ENCODE peak calls at places on chromosome 16, in six cellular contexts. R is CD4-positive, CD25-positive, alpha-beta regulatory T cell; G is body of pancreas; T is psoas muscle; F is left ventricle myocardium inferior; P is Peyer's patch. M is an unnamed sample.

GRCh38 chr16:89442990-89443726 is 47.2 kb downstream of the ANKRD11 start:
- DNase-seq in T (peak; percentile 76), P (no peak), R (no peak), F (no peak), G (peak; percentile 63), M (peak; percentile 82)

GRCh38 chr16:19809693-19810092 is 75.0 kb downstream of the GPRC5B start:
- DNase-seq in T (no peak), F (no peak), G (no peak), R (no peak), P (no peak), M (no peak)

GRCh38 chr16:27824786-27825185 is 238.7 kb downstream of the GSG1L start:
- DNase-seq in G (no peak), T (no peak), P (no peak), R (no peak), F (no peak), M (no peak)

GRCh38 chr16:55489956-55490265 is 10.9 kb downstream of the MMP2 start:
- DNase-seq in F (no peak), G (no peak), R (no peak), T (no peak), P (no peak), M (no peak)

GRCh38 chr16:87086575-87086974 is 230.6 kb downstream of the C16orf95 start:
- DNase-seq in T (no peak), F (no peak), R (no peak), G (no peak), P (no peak), M (no peak)

GRCh38 chr16:46929378-46930332 is 43.8 kb downstream of the DNAJA2 start:
- DNase-seq in R (peak; percentile 47), G (peak; percentile 67), P (peak; percentile 61), T (peak; percentile 88), F (peak; percentile 56), M (peak; percentile 75)

GRCh38 chr16:68995011-68995504 is 110.4 kb upstream of the HAS3 start:
- DNase-seq in F (no peak), G (peak; percentile 33), R (no peak), P (no peak), T (no peak), M (no peak)

GRCh38 chr16:19304670-19305240 is 19.2 kb downstream of the CLEC19A start:
- DNase-seq in G (peak; percentile 4), T (no peak), P (no peak), R (no peak), F (no peak), M (no peak)

GRCh38 chr16:31105677-31106213 is 2.4 kb upstream of the BCKDK start:
- DNase-seq in F (peak; percentile 91), G (peak; percentile 94), R (peak; percentile 69), T (peak; percentile 96), P (peak; percentile 83), M (peak; percentile 91)

GRCh38 chr16:67230809-67231660 is 4.1 kb downstream of the TMEM208 start:
- DNase-seq in G (no peak), T (peak; percentile 61), P (no peak), R (no peak), F (no peak), M (no peak)

GRCh38 chr16:57938936-57939871 is 31.7 kb downstream of the CNGB1 start:
- DNase-seq in G (peak; percentile 27), T (peak; percentile 67), R (no peak), F (peak; percentile 80), P (no peak), M (peak; percentile 72)

GRCh38 chr16:88264641-88265285 is 118.0 kb upstream of the ZNF469 start:
- DNase-seq in G (peak; percentile 93), T (peak; percentile 98), F (peak; percentile 93), R (no peak), P (peak; percentile 54), M (peak; percentile 95)

GRCh38 chr16:56672761-56673536 is 3.3 kb downstream of the MT1H start:
- DNase-seq in F (no peak), P (no peak), R (no peak), G (no peak), T (no peak), M (no peak)

DNA sequence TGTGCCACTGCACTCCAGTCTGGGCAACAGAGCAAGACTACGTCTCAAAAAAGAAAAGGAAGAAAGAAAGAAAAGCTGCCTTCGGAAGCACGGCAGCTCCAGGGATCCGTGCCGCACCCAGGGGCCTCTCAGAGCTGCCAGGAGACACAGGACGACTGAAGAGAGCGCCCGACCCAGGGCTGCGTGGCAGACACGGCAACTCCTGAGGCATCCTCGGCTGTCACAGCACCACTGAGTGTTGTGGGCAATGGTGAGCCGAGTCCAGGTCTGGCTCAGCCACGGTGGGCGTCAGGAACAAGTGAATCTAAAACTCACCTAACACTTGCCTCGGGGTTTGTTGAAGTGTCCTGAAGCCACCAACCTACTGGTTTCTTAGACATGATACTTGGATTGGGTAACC is 28.8 kb downstream of the PDIA2 start:
- DNase-seq in F (no peak), R (no peak), P (no peak), G (no peak), T (no peak), M (no peak)
- H3K27me3 ChIP-seq in F (no peaks in the 10 kb centered on the region), R (no peaks in the 10 kb centered on the region), P (no peaks in the 10 kb centered on the region), G (no peaks in the 10 kb centered on the region), T (no peaks in the 10 kb centered on the region), M (no peaks in the 10 kb centered on the region)

GRCh38 chr16:23155445-23156049 is 6.3 kb upstream of the USP31 start:
- DNase-seq in P (no peak), R (no peak), F (no peak), G (peak; percentile 51), T (no peak), M (no peak)

GRCh38 chr16:23158114-23158513 is 8.9 kb upstream of the USP31 start:
- DNase-seq in F (no peak), P (no peak), T (no peak), R (no peak), G (no peak), M (no peak)

GRCh38 chr16:23156946-23157460 is 7.8 kb upstream of the USP31 start:
- DNase-seq in R (no peak), F (no peak), T (no peak), G (no peak), P (no peak), M (no peak)

GRCh38 chr16:23152386-23153178 is 3.3 kb upstream of the USP31 start:
- DNase-seq in F (no peak), P (no peak), R (no peak), T (no peak), G (no peak), M (no peak)

DNA sequence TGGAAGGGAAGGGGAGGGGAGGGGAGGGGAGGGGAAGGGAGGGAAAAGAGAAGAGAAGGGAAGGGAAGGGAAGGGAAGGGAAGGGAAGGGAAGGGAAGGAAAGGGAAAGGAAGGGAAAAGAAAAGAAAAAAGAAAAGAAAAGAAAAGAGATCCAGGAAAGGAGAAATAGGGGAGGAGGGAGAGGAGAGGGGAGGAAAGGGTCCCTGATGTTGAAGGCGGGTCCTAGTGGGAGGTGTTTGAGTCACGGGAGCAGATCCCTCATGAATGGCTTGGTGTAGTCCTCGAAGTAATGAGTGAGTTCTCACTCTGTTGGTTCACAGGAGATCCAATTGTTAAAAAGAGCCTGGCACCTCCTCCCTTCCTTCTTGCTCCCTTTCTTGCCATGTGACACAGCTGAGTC is 6.9 kb upstream of the USP31 start:
- DNase-seq in T (no peak), G (no peak), P (no peak), F (no peak), R (no peak), M (no peak)
- H3K9me3 ChIP-seq in T (no peaks in the 10 kb centered on the region), G (no peaks in the 10 kb centered on the region), P (no peaks in the 10 kb centered on the region), F (no peaks in the 10 kb centered on the region), R (no peaks in the 10 kb centered on the region), M (no peaks in the 10 kb centered on the region)

GRCh38 chr16:85473326-85473725 is 139.8 kb upstream of the GSE1 start:
- DNase-seq in R (no peak), P (no peak), T (no peak), G (no peak), F (no peak), M (no peak)
- H3K27me3 ChIP-seq in R (no peaks in the 10 kb centered on the region), P (no peaks in the 10 kb centered on the region), T (no peaks in the 10 kb centered on the region), G (no peaks in the 10 kb centered on the region), F (no peaks in the 10 kb centered on the region), M (no peaks in the 10 kb centered on the region)

DNA sequence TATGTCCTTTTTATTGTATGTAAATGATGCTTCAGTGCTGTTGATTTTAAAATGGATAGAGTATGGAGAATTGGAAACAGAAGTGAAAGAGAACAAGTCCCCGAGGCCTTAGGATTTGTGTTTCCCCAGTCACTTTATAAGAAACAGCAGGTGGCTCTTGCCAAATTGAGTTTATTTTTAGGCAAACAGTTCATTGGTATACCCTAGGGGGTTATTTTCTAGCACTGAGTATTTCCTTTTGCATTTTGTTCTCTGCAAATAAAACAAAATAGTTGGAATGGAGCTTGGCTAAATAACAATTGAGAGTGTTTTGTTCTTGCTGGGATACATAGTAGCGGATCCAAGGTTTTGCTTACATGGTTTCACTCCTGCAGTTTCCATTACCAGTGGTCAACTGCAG is 591.1 kb upstream of the C16orf82 start:
- DNase-seq in G (no peak), R (no peak), F (no peak), P (no peak), T (no peak), M (no peak)
- H3K9me3 ChIP-seq in G (no peaks in the 10 kb centered on the region), R (peaks cover 12% of the 10 kb centered on the region), F (peaks cover 62% of the 10 kb centered on the region), P (no peaks in the 10 kb centered on the region), T (peaks cover 26% of the 10 kb centered on the region), M (no peaks in the 10 kb centered on the region)

M was measured in colonic mucosa.